ENCODE peak calls at places on chromosomes 16 and 17, in five cellular contexts. L is right atrium auricular region; O is Jurkat, Clone E6-1; N is fibroblast of lung; F is foreskin fibroblast. M is an unnamed sample.

GRCh38 chr16:89658221-89658879 is 714 bp downstream of the SPATA33 start:
- DNase-seq in L (no peak), O (no peak), N (no peak), F (no peak), M (no peak)

GRCh38 chr17:3710951-3711383 is 12.7 kb upstream of the HASPIN start:
- DNase-seq in L (no peak), O (peak), N (peak), F (no peak), M (no peak)

GRCh38 chr16:81723098-81723723 is 55.9 kb upstream of the PLCG2 start:
- DNase-seq in L (no peak), O (peak), N (peak), F (peak), M (peak)

GRCh38 chr17:9929873-9930272 is 24.8 kb upstream of the RCVRN start:
- DNase-seq in L (no peak), O (no peak), N (no peak), F (no peak), M (no peak)

GRCh38 chr17:8068736-8069586 is 18.6 kb downstream of the ALOX12B start:
- DNase-seq in L (peak), O (no peak), N (no peak), F (no peak), M (no peak)

GRCh38 chr17:43445009-43445589 is 38.7 kb upstream of the DHX8 start:
- DNase-seq in L (no peak), O (no peak), N (no peak), F (no peak), M (no peak)

GRCh38 chr17:37107406-37108083 is 158.8 kb downstream of the AATF start:
- DNase-seq in L (no peak), O (no peak), N (peak), F (peak), M (no peak)

GRCh38 chr17:39507511-39507910 is 46.2 kb downstream of the CDK12 start:
- DNase-seq in L (no peak), O (no peak), N (no peak), F (no peak), M (no peak)

GRCh38 chr17:80491478-80492342 is 15.3 kb upstream of the NPTX1 start:
- DNase-seq in L (no peak), O (no peak), N (no peak), F (no peak), M (no peak)

GRCh38 chr16:54370653-54371052 is 84.1 kb upstream of the IRX3 start:
- DNase-seq in L (peak), O (no peak), N (no peak), F (no peak), M (no peak)

GRCh38 chr17:82270651-82271050 is 2.8 kb downstream of the CSNK1D start:
- DNase-seq in L (no peak), O (no peak), N (no peak), F (no peak), M (no peak)
- H3K4me3 ChIP-seq in L (no peak), O (no peak), N (no peak), F (no peak), M (no peak)

DNA sequence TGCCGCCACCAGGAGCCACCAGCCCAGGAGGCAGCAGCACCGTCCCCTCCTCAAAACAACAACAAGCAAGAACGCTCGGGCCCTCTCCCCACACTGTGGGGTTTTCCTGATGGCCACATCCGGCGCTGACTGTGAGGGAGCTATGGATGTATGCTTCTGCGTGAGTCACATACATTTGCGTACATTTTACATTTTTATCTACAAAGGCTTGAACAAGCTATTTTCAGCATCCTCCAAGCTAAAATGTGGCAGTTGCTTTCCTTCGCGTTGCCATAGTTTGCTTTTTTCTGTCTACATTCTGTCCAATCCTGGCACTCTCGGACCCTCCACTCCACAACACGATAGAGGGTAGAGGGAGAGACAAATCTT is 2.0 kb upstream of the ABR start:
- DNase-seq in L (no peak), O (no peak), N (peak), F (no peak), M (peak)
- H3K4me3 ChIP-seq in L (no peak), O (no peak), N (no peak), F (no peak), M (no peak)

GRCh38 chr17:50861822-50862528 is 4.2 kb downstream of the TOB1 start:
- DNase-seq in L (no peak), O (no peak), N (no peak), F (no peak), M (no peak)
- H3K4me3 ChIP-seq in L (no peak), O (no peak), N (no peak), F (no peak), M (no peak)

DNA sequence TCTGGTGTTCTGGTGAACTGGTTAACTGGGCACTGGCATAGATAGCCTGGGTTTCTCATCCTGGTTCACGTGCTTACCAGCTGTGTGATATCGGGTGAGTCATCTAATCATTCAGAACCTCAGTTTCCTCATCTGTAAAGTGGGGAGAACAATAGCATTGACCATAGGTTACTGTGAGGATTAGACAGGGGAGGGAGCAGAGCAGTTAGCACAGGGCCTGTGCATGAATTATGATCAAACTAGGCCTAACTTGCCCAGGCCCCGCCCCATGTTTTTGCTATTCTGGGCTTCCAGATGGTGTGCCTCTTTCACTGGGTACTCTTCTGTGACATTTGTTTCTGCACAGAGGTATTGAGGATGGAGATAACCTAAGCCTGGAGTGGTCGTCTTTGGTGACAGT is 4.6 kb upstream of the KLHL36 start:
- DNase-seq in L (no peak), O (no peak), N (no peak), F (no peak), M (no peak)
- H3K4me3 ChIP-seq in L (no peak), O (no peak), N (no peak), F (no peak), M (no peak)

M was measured in AG04449.